ENCODE peak calls at places on chromosomes 3 and 15, in four cellular contexts. O, B, K and M are unnamed samples.

GRCh38 chr3:17810759-17811158 is 68.3 kb upstream of the TBC1D5 start:
- DNase-seq in O (no peak), B (no peak), K (no peak), M (no peak)

GRCh38 chr3:31917303-31917903 is 63.7 kb downstream of the OSBPL10 start:
- DNase-seq in O (no peak), B (no peak), K (no peak), M (no peak)

GRCh38 chr3:183802989-183803388 is 22.4 kb downstream of the MAP6D1 start:
- DNase-seq in O (no peak), B (no peak), K (no peak), M (no peak)

GRCh38 chr15:76204558-76204845 is 106.8 kb downstream of the ETFA start:
- DNase-seq in O (no peak), B (no peak), K (no peak), M (no peak)

GRCh38 chr3:100040846-100041245 is 73.5 kb downstream of the FILIP1L start:
- DNase-seq in O (no peak), B (no peak), K (no peak), M (no peak)

GRCh38 chr15:99414755-99415731 is 150.7 kb upstream of the MEF2A start:
- DNase-seq in O (no peak), B (no peak), K (no peak), M (no peak)

GRCh38 chr3:51982352-51982837 is 940 bp upstream of the ACY1 start:
- DNase-seq in O (peak; percentile 20), B (peak; percentile 90), K (no peak), M (no peak)

GRCh38 chr15:63188247-63188936 is 1.0 kb upstream of the RAB8B start:
- DNase-seq in O (no peak), B (no peak), K (no peak), M (no peak)

GRCh38 chr15:76286231-76286879 is 24.9 kb downstream of the ETFA start:
- DNase-seq in O (no peak), B (no peak), K (no peak), M (no peak)

GRCh38 chr3:48403533-48404439 is 26.1 kb downstream of the PLXNB1 start:
- DNase-seq in O (no peak), B (no peak), K (no peak), M (peak; percentile 36)

GRCh38 chr3:77489216-77489615 is 449.3 kb downstream of the ROBO2 start:
- DNase-seq in O (no peak), B (no peak), K (no peak), M (no peak)

GRCh38 chr3:159914421-159914820 is 74.2 kb upstream of the IL12A start:
- DNase-seq in O (no peak), B (no peak), K (no peak), M (no peak)

GRCh38 chr15:90230071-90230494 is 3.7 kb downstream of the CIB1 start:
- DNase-seq in O (no peak), B (peak; percentile 66), K (no peak), M (no peak)

GRCh38 chr3:152235709-152236298 is 32.9 kb upstream of the MBNL1 start:
- DNase-seq in O (peak; percentile 37), B (no peak), K (no peak), M (no peak)

GRCh38 chr15:79010278-79010677 is 65.4 kb upstream of the CTSH start:
- DNase-seq in O (no peak), B (no peak), K (no peak), M (no peak)

GRCh38 chr15:69305204-69305931 is 6.7 kb downstream of the PAQR5 start:
- DNase-seq in O (no peak), B (peak; percentile 60), K (no peak), M (no peak)

GRCh38 chr3:186757686-186758220 is 25.6 kb upstream of the EIF4A2 start:
- DNase-seq in O (no peak), B (no peak), K (no peak), M (no peak)

GRCh38 chr3:106533761-106534160 is 664.9 kb upstream of the CBLB start:
- DNase-seq in O (no peak), B (no peak), K (no peak), M (no peak)

GRCh38 chr15:40325188-40325587 is 1.7 kb downstream of the INAFM2 start:
- DNase-seq in O (no peak), B (no peak), K (no peak), M (no peak)

GRCh38 chr3:45608885-45609284 is 14.3 kb downstream of the LIMD1 start:
- DNase-seq in O (no peak), B (no peak), K (no peak), M (no peak)

GRCh38 chr3:41974223-41974622 is 12.3 kb upstream of the ULK4 start:
- DNase-seq in O (no peak), B (no peak), K (no peak), M (no peak)